ENCODE peak calls at places on chromosomes 6 and 20, in four cellular contexts. One of them, this sample, is unnamed.

GRCh38 chr20:9617940-9618339 is 103.5 kb downstream of the LAMP5 start:
- ATAC-seq in A549: peak
- ATAC-seq in GM12878: no peak
- ATAC-seq in K562: peak
- ATAC-seq in this sample: no peak

GRCh38 chr20:54469952-54470351 is 5.4 kb upstream of the DOK5 start:
- ATAC-seq in A549: no peak
- ATAC-seq in GM12878: no peak
- ATAC-seq in K562: no peak
- ATAC-seq in this sample: no peak

GRCh38 chr6:90677440-90677839 is 90.6 kb upstream of the MAP3K7 start:
- ATAC-seq in A549: no peak
- ATAC-seq in GM12878: no peak
- ATAC-seq in K562: no peak
- ATAC-seq in this sample: no peak

GRCh38 chr6:31462026-31462963 is 35.6 kb upstream of the MICB start:
- ATAC-seq in A549: no peak
- ATAC-seq in GM12878: peak
- ATAC-seq in K562: no peak
- ATAC-seq in this sample: no peak

GRCh38 chr6:35415065-35415880 is 36.9 kb upstream of the FANCE start:
- ATAC-seq in A549: peak
- ATAC-seq in GM12878: no peak
- ATAC-seq in K562: peak
- ATAC-seq in this sample: peak

GRCh38 chr6:148144917-148145521 is 197.6 kb upstream of the SASH1 start:
- ATAC-seq in A549: peak
- ATAC-seq in GM12878: peak
- ATAC-seq in K562: peak
- ATAC-seq in this sample: no peak

GRCh38 chr6:10746915-10747250 is 722 bp upstream of the TMEM14B start:
- ATAC-seq in A549: no peak
- ATAC-seq in GM12878: no peak
- ATAC-seq in K562: no peak
- ATAC-seq in this sample: no peak

GRCh38 chr6:36970892-36971842 is 14.8 kb downstream of the MTCH1 start:
- ATAC-seq in A549: no peak
- ATAC-seq in GM12878: no peak
- ATAC-seq in K562: no peak
- ATAC-seq in this sample: no peak

GRCh38 chr6:1470040-1470439 is 80.7 kb downstream of the FOXF2 start:
- ATAC-seq in A549: no peak
- ATAC-seq in GM12878: peak
- ATAC-seq in K562: no peak
- ATAC-seq in this sample: no peak

GRCh38 chr6:154201708-154202107 is 154.9 kb downstream of the IPCEF1 start:
- ATAC-seq in A549: no peak
- ATAC-seq in GM12878: no peak
- ATAC-seq in K562: no peak
- ATAC-seq in this sample: no peak

GRCh38 chr6:158461954-158462353 is 97.9 kb upstream of the TMEM181 start:
- ATAC-seq in A549: no peak
- ATAC-seq in GM12878: no peak
- ATAC-seq in K562: no peak
- ATAC-seq in this sample: no peak

GRCh38 chr6:164216839-164217238 is 802.3 kb downstream of the QKI start:
- ATAC-seq in A549: no peak
- ATAC-seq in GM12878: no peak
- ATAC-seq in K562: no peak
- ATAC-seq in this sample: no peak

GRCh38 chr6:109034439-109035041 is 60.1 kb downstream of the SESN1 start:
- ATAC-seq in A549: no peak
- ATAC-seq in GM12878: no peak
- ATAC-seq in K562: no peak
- ATAC-seq in this sample: no peak

GRCh38 chr6:126919947-126920346 is 198.5 kb upstream of the RSPO3 start:
- ATAC-seq in A549: peak
- ATAC-seq in GM12878: no peak
- ATAC-seq in K562: no peak
- ATAC-seq in this sample: no peak

GRCh38 chr20:34922654-34923381 is 32.8 kb downstream of the GSS start:
- ATAC-seq in A549: peak
- ATAC-seq in GM12878: no peak
- ATAC-seq in K562: no peak
- ATAC-seq in this sample: peak

GRCh38 chr6:83511901-83512681 is at the start of gene PRSS35:
- ATAC-seq in A549: peak
- ATAC-seq in GM12878: peak
- ATAC-seq in K562: peak
- ATAC-seq in this sample: peak

GRCh38 chr6:47061631-47062300 is 19.6 kb upstream of the ADGRF1 start:
- ATAC-seq in A549: no peak
- ATAC-seq in GM12878: no peak
- ATAC-seq in K562: no peak
- ATAC-seq in this sample: peak

GRCh38 chr20:7031222-7031621 is 263.7 kb downstream of the BMP2 start:
- ATAC-seq in A549: no peak
- ATAC-seq in GM12878: peak
- ATAC-seq in K562: no peak
- ATAC-seq in this sample: no peak

GRCh38 chr20:18835850-18836249 is 22.3 kb downstream of the SCP2D1 start:
- ATAC-seq in A549: no peak
- ATAC-seq in GM12878: no peak
- ATAC-seq in K562: no peak
- ATAC-seq in this sample: no peak

GRCh38 chr6:45174045-45174444 is 154.1 kb upstream of the RUNX2 start:
- ATAC-seq in A549: no peak
- ATAC-seq in GM12878: no peak
- ATAC-seq in K562: no peak
- ATAC-seq in this sample: no peak

GRCh38 chr6:56594699-56595098 is 48.0 kb downstream of the DST start:
- ATAC-seq in A549: no peak
- ATAC-seq in GM12878: peak
- ATAC-seq in K562: no peak
- ATAC-seq in this sample: no peak

GRCh38 chr6:168789699-168790098 is 348.7 kb downstream of the SMOC2 start:
- ATAC-seq in A549: no peak
- ATAC-seq in GM12878: no peak
- ATAC-seq in K562: no peak
- ATAC-seq in this sample: no peak

GRCh38 chr6:82166493-82166892 is 81.1 kb downstream of the IBTK start:
- ATAC-seq in A549: no peak
- ATAC-seq in GM12878: no peak
- ATAC-seq in K562: no peak
- ATAC-seq in this sample: no peak

GRCh38 chr6:43809417-43810305 is 39.6 kb downstream of the VEGFA start:
- ATAC-seq in A549: peak
- ATAC-seq in GM12878: no peak
- ATAC-seq in K562: peak
- ATAC-seq in this sample: no peak

GRCh38 chr20:35644806-35645205 is 19.9 kb downstream of the CPNE1 start:
- ATAC-seq in A549: no peak
- ATAC-seq in GM12878: no peak
- ATAC-seq in K562: no peak
- ATAC-seq in this sample: no peak

GRCh38 chr20:45405566-45406259 is 2.4 kb upstream of the DBNDD2 start:
- ATAC-seq in A549: peak
- ATAC-seq in GM12878: peak
- ATAC-seq in K562: peak
- ATAC-seq in this sample: peak

GRCh38 chr6:54784021-54784420 is 62.5 kb upstream of the FAM83B start:
- ATAC-seq in A549: no peak
- ATAC-seq in GM12878: no peak
- ATAC-seq in K562: no peak
- ATAC-seq in this sample: no peak

GRCh38 chr20:51508780-51509179 is 33.7 kb downstream of the NFATC2 start:
- ATAC-seq in A549: no peak
- ATAC-seq in GM12878: no peak
- ATAC-seq in K562: no peak
- ATAC-seq in this sample: no peak

GRCh38 chr20:57788936-57789613 is 79.3 kb upstream of the PMEPA1 start:
- ATAC-seq in A549: no peak
- ATAC-seq in GM12878: no peak
- ATAC-seq in K562: no peak
- ATAC-seq in this sample: no peak

DNA sequence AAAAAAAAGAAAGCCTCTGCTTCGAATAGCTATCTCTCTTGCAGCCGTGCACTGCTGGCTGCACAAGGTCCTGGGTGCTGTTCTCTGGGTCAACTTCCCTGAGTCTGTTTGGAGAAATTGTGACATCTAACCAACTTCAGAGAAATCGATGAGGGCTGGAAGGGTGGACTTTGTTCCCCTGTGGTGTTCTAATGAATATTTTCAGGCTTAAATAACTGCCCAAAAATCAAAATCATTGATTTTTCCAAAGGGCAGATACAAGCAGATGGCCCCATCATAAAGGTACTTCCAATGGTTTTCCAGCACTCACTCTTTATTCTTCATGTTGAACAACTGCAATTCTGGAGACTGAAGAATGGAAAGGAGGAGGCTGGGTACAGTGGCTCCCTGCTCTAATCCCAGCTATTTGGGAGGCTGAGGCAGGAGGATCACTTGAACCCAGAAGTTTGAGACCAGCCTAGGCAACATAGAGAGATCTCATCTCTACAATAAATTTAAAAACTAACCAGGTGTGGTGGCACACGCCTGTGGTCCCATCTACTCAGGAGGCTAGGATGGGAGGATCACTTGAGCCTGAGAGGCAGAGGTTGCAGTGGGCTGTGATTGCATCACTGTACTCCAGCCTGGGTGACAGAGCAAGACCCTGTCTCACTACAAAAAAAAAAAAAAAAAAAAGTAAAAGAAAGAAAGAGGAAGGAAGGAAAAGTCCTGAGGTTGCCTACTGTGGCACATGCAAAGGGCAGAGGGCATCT is 59.1 kb downstream of the FOXA2 start:
- ATAC-seq in A549: no peak
- ATAC-seq in GM12878: no peak
- ATAC-seq in K562: no peak
- ATAC-seq in this sample: no peak
- TF ChIP-seq EP300 in A549: no peak
- TF ChIP-seq EP300 in GM12878: no peak
- TF ChIP-seq EP300 in K562: no peak
- TF ChIP-seq EP300 in this sample: no peak

GRCh38 chr20:15154070-15154469 is 816.7 kb upstream of the FLRT3 start:
- ATAC-seq in A549: no peak
- ATAC-seq in GM12878: no peak
- ATAC-seq in K562: no peak
- ATAC-seq in this sample: no peak

GRCh38 chr20:15155848-15156401 is 818.5 kb upstream of the FLRT3 start:
- ATAC-seq in A549: no peak
- ATAC-seq in GM12878: no peak
- ATAC-seq in K562: no peak
- ATAC-seq in this sample: no peak

GRCh38 chr20:15162061-15162740 is 824.8 kb upstream of the FLRT3 start:
- ATAC-seq in A549: no peak
- ATAC-seq in GM12878: peak
- ATAC-seq in K562: no peak
- ATAC-seq in this sample: no peak

GRCh38 chr20:15163632-15164031 is 826.2 kb upstream of the FLRT3 start:
- ATAC-seq in A549: no peak
- ATAC-seq in GM12878: no peak
- ATAC-seq in K562: no peak
- ATAC-seq in this sample: no peak

GRCh38 chr20:15158438-15158990 is 821.1 kb upstream of the FLRT3 start:
- ATAC-seq in A549: no peak
- ATAC-seq in GM12878: no peak
- ATAC-seq in K562: no peak
- ATAC-seq in this sample: no peak
- TF ChIP-seq EP300 in A549: no peak
- TF ChIP-seq EP300 in GM12878: no peak
- TF ChIP-seq EP300 in K562: no peak
- TF ChIP-seq EP300 in this sample: no peak

DNA sequence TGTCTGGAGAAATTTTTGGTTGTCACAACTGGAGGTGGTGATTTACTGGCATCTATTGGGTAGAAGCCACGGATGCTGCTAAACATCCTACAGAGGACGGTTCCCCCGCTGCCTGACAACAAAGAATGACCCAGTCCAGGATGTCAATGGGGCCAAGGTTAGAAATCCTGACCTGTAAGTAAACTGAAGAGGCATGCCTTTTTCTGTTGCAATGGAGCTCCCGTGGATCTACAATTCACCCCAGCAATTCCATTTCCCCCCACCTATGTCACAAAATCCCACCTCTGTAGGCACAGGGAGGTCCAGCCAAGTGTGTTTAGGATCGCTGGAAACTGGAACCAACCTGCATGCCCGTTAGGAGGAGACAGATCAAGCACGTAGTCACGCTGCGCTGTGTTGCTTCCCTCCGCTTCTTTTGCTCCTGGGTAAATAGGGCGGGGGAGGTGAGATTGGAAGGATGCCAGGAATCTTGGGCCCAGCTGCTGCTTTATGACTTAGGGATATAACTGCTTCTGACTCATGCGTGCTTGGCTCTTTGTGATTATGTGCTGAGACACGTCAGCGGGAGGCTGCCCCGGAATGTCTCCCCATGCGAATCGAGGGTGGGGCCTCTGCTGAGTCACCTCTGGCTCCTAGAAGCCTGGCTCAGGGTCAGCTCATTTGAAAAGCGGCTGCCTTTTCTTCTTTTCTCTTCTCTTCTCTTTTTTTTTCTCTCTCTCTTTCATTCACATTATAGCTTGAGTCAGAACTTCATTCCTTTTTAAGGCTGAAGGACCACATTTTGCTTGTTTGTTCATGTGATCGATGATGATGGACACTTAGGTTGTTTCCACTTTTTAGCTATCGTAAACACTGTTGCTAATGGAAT is 12.4 kb upstream of the PEDS1 start:
- ATAC-seq in A549: peak
- ATAC-seq in GM12878: peak
- ATAC-seq in K562: peak
- ATAC-seq in this sample: peak
- TF ChIP-seq EP300 in A549: peak
- TF ChIP-seq EP300 in GM12878: no peak
- TF ChIP-seq EP300 in K562: peak
- TF ChIP-seq EP300 in this sample: no peak

GRCh38 chr20:33007376-33008335 is at the start of gene BPIFB2:
- ATAC-seq in A549: no peak
- ATAC-seq in GM12878: no peak
- ATAC-seq in K562: no peak
- ATAC-seq in this sample: no peak
- TF ChIP-seq EP300 in A549: no peak
- TF ChIP-seq EP300 in GM12878: no peak
- TF ChIP-seq EP300 in K562: no peak
- TF ChIP-seq EP300 in this sample: no peak

This sample was measured in gastroesophageal sphincter.